ENCODE peak calls at places on chromosomes 6 and 20, in six cellular contexts. S is SK-N-SH, I is GM12878, D is HCT116, W is HepG2, F is K562. U is an unnamed sample.

GRCh38 chr6:111361648-111362047 is 121.4 kb downstream of the REV3L start:
- DNase-seq in S (peak), I (no peak), D (peak), W (peak), F (peak), U (peak)

GRCh38 chr6:33208089-33208967 is at the start of gene RING1:
- DNase-seq in S (peak), I (no peak), D (no peak), W (peak), F (peak), U (no peak)

GRCh38 chr20:40942775-40943174 is 85.8 kb upstream of the TOP1 start:
- DNase-seq in S (no peak), I (no peak), D (no peak), W (no peak), F (no peak), U (no peak)

GRCh38 chr6:32369678-32370077 is 2.0 kb downstream of the TSBP1 start:
- DNase-seq in S (no peak), I (no peak), D (peak), W (no peak), F (no peak), U (peak)

GRCh38 chr20:53331151-53331973 is 262.3 kb downstream of the ZNF217 start:
- DNase-seq in S (peak), I (no peak), D (peak), W (peak), F (peak), U (no peak)

GRCh38 chr6:2127484-2127911 is 117.9 kb downstream of the GMDS start:
- DNase-seq in S (no peak), I (peak), D (no peak), W (no peak), F (no peak), U (no peak)

GRCh38 chr6:132768051-132768517 is 10.4 kb upstream of the VNN2 start:
- DNase-seq in S (peak), I (no peak), D (peak), W (peak), F (peak), U (no peak)

GRCh38 chr20:50112512-50113419 is at the start of gene UBE2V1:
- DNase-seq in S (peak), I (peak), D (peak), W (peak), F (peak), U (no peak)

GRCh38 chr6:127384007-127384406 is 40.6 kb upstream of the ECHDC1 start:
- DNase-seq in S (no peak), I (no peak), D (no peak), W (no peak), F (no peak), U (no peak)

GRCh38 chr6:157804448-157805327 is 18.4 kb upstream of the SNX9 start:
- DNase-seq in S (no peak), I (no peak), D (no peak), W (no peak), F (peak), U (no peak)

GRCh38 chr6:8525370-8525769 is 90.0 kb upstream of the SLC35B3 start:
- DNase-seq in S (no peak), I (no peak), D (no peak), W (no peak), F (no peak), U (no peak)

GRCh38 chr6:15344831-15345230 is 99.0 kb downstream of the JARID2 start:
- DNase-seq in S (no peak), I (no peak), D (no peak), W (no peak), F (no peak), U (no peak)
- TF ChIP-seq REST in S (no peak), I (no peak), D (no peak), W (no peak), F (no peak), U (no peak)

GRCh38 chr20:19625416-19625815 is 132.6 kb upstream of the RIN2 start:
- DNase-seq in S (no peak), I (no peak), D (no peak), W (no peak), F (no peak), U (no peak)

GRCh38 chr20:19631410-19631809 is 126.6 kb upstream of the RIN2 start:
- DNase-seq in S (no peak), I (no peak), D (no peak), W (no peak), F (no peak), U (no peak)

GRCh38 chr20:19624221-19624620 is 133.8 kb upstream of the RIN2 start:
- DNase-seq in S (no peak), I (no peak), D (no peak), W (no peak), F (no peak), U (no peak)

GRCh38 chr20:19626896-19627295 is 131.2 kb upstream of the RIN2 start:
- DNase-seq in S (no peak), I (no peak), D (no peak), W (no peak), F (no peak), U (no peak)

GRCh38 chr20:19628570-19629134 is 129.4 kb upstream of the RIN2 start:
- DNase-seq in S (peak), I (peak), D (peak), W (peak), F (peak), U (peak)
- TF ChIP-seq SIN3A in S (no peak), I (no peak), D (no peak), W (no peak), F (no peak), U (no peak)

DNA sequence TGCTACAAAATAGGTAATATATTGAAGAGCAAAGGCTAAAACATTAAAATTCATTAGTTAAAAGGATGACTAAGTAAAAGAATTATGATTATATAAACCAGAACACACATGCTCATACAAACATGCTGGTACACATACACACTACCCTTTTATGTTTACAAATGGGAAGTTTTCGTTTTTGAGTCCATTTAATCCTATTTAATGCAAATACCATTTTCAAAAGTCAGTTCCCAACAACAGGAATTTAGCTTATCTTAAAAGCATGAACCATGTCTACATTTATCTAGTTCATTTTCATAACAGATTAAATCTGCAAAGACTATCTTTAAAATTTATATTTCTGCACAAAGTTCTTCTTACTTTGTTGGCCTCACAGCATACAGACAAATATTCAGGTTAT is 42.5 kb downstream of the MAN1A1 start:
- DNase-seq in S (no peak), I (no peak), D (no peak), W (no peak), F (no peak), U (no peak)
- H3K27ac ChIP-seq in S (peak), I (no peak), D (no peak), W (peak), F (peak), U (no peak)

GRCh38 chr6:156564128-156564806 is 212.9 kb upstream of the ARID1B start:
- DNase-seq in S (peak), I (peak), D (peak), W (peak), F (peak), U (peak)

GRCh38 chr6:156564807-156565149 is 212.4 kb upstream of the ARID1B start:
- DNase-seq in S (peak), I (no peak), D (no peak), W (no peak), F (no peak), U (no peak)

GRCh38 chr6:156562019-156562418 is 215.2 kb upstream of the ARID1B start:
- DNase-seq in S (no peak), I (no peak), D (no peak), W (no peak), F (no peak), U (no peak)

GRCh38 chr6:156562636-156563035 is 214.5 kb upstream of the ARID1B start:
- DNase-seq in S (no peak), I (no peak), D (no peak), W (no peak), F (no peak), U (no peak)

DNA sequence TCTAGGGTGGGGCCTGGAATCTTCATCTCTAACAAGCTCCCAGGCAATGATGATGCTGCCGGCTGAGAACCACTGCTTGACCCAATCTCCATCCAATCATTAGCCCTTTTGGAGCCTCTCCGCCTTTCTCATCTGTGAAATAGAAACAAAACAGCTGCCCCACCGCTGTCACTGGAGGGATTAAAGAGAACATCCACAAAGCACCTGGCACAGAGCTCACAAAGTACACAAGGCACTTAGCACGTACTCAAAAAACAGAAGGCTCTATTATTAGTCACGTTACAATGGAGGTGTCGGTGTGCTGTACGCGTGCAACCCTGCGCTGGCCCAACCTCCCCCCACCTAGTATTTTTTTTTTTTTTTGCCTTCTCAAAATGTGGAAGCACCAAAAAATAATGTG is 213.5 kb upstream of the ARID1B start:
- DNase-seq in S (peak), I (no peak), D (no peak), W (no peak), F (no peak), U (no peak)
- TF ChIP-seq REST in S (no peak), I (no peak), D (no peak), W (no peak), F (no peak), U (no peak)

GRCh38 chr20:3661836-3662665 is 1.1 kb downstream of the GFRA4 start:
- DNase-seq in S (no peak), I (no peak), D (no peak), W (no peak), F (no peak), U (no peak)

GRCh38 chr20:3663858-3664257 is 659 bp upstream of the GFRA4 start:
- DNase-seq in S (no peak), I (no peak), D (no peak), W (no peak), F (no peak), U (no peak)

GRCh38 chr20:3660262-3661059 is 2.7 kb downstream of the GFRA4 start:
- DNase-seq in S (peak), I (no peak), D (no peak), W (no peak), F (no peak), U (no peak)

GRCh38 chr20:3661060-3661820 is 2.0 kb downstream of the GFRA4 start:
- DNase-seq in S (peak), I (no peak), D (no peak), W (no peak), F (no peak), U (no peak)

DNA sequence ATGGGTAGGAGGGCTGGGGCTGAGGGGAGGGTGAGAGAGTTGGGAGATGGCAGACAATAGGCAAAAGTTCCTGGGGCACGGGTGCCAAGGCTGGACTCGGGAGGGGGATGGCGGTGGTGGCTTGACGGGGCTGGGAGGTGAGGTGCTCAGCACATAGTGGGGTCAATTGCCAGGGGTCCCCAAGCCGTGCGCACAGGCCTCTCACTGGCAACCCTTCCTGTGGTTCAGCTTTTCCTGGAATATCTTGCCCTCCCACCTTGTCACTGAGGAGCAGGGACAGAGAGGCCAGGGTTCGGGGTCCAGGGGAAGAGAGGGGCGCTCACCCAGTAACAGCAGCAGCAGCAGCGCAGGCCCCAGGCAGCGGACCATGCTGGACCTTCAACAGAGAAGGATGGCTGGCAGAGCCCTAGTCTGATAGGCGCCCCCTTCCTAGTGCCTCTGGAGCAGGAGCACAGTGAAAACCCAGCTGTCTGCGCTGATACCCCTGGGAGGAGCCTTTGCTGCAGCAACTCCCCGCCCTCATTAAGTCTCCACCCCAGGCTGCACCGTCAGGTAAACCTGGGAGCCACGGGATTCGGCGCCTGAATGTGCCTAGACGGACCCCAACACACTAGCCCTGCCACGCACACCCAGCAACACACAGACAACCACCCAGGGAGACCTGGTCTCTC is at the start of gene GFRA4:
- DNase-seq in S (no peak), I (no peak), D (no peak), W (no peak), F (no peak), U (no peak)
- TF ChIP-seq SIN3A in S (no peak), I (no peak), D (no peak), W (no peak), F (no peak), U (no peak)

DNA sequence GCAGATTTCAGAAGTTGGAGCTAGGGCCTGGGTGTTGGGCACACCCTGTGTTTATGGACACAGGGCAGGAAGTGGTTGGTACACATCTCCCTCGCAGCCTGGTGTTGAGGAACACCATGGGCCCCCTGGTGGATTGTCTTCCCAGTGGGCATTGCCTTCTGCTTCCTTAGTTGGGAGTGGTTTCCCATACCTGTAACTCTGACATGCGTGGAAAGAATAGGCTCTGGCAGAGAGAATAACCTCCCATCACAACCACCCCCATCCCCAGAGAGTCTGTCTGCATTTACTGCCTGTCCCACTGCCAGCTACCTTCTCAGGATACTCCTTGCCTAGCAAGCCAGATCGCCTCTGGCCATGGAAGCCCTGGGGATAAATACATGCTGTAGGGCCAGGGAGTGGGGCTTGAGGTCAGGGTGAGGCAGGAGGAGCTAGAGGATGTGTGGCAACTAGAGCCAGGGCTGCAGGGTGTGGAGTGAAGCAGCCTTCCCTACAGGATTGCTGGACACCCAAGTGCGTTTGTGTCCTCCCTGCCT is 14.7 kb downstream of the LRRC73 start:
- DNase-seq in S (no peak), I (no peak), D (no peak), W (peak), F (no peak), U (no peak)
- H3K27ac ChIP-seq in S (no peak), I (no peak), D (peak), W (peak), F (no peak), U (no peak)

GRCh38 chr6:90790696-90791095 is 203.8 kb upstream of the MAP3K7 start:
- DNase-seq in S (no peak), I (no peak), D (no peak), W (no peak), F (no peak), U (no peak)
- TF ChIP-seq REST in S (no peak), I (no peak), D (no peak), W (no peak), F (no peak), U (no peak)

DNA sequence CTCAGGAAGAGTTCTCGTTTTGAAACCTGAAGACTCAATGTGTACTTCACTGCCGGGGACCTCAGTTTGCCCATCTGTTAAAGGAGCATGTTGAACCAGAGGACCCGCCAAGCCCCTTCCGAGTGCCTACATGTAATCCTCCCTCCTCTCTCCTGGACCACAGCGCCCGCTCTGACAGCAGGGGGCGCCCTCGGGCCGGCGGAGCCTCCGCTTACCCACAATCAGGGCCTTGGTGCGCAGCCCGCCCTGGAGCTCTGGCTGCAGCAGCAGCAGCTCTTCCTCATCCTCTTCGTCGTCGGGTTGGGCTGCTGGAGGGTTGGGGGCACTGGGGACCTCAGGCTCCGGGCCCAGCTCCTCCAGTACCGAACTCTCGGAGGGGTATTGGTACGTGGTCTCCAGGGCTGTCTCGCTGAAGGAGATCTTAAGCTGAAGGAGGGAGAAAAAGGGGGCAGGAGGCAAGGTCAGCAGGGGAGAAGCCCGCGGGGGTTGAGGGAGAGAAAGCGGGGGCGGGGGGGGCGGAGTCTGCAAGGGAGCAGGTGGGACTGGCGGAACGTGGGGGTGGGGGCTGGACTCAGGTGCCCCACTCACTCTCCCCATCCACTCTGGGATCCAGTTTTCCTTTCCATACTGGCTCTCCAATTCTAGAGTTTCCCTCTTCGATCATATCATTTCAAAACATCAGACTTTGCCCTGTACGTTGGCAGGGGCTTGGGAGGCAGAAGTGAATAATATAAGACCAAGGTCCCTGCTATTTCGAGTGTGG is 6.3 kb upstream of the DHX16 start:
- DNase-seq in S (peak), I (no peak), D (no peak), W (peak), F (peak), U (no peak)
- TF ChIP-seq SIN3A in S (no peak), I (peak), D (no peak), W (no peak), F (no peak), U (no peak)

GRCh38 chr6:5080574-5080973 is 4.6 kb upstream of the PPP1R3G start:
- DNase-seq in S (no peak), I (no peak), D (no peak), W (peak), F (no peak), U (no peak)
- H3K27ac ChIP-seq in S (no peak), I (no peak), D (no peak), W (peak), F (no peak), U (no peak)